ENCODE peak calls at places on chromosome 20, in eight cellular contexts. M is hepatic stellate cell, U is aorta, O is COLO829, T is astrocyte of the cerebellum, V is NCI-H526 treated with DMSO at 0.1 percent for 48 hours, L is MM.1S, C is B cell. I is an unnamed sample.

GRCh38 chr20:21235713-21236445 is 67.3 kb upstream of the XRN2 start:
- DNase-seq in U (peak; percentile 56), C (peak; percentile 65), T (peak; percentile 52), V (peak; percentile 51), L (peak; percentile 57), M (peak; percentile 34), O (peak; percentile 57), I (peak; percentile 43)

GRCh38 chr20:44056010-44056698 is 130.8 kb downstream of the JPH2 start:
- DNase-seq in L (peak; percentile 56), V (peak; percentile 6), M (peak; percentile 60), C (peak; percentile 48), T (no peak), U (peak; percentile 46), O (no peak), I (no peak)

GRCh38 chr20:36368869-36369268 is 62.7 kb downstream of the DLGAP4 start:
- DNase-seq in T (no peak), U (no peak), C (no peak), V (no peak), M (no peak), O (no peak), L (no peak), I (no peak)

GRCh38 chr20:63103402-63104311 is 96.9 kb upstream of the BHLHE23 start:
- DNase-seq in M (no peak), V (no peak), O (no peak), U (no peak), C (no peak), L (no peak), T (no peak), I (no peak)

GRCh38 chr20:62792182-62792939 is 3.9 kb upstream of the MRGBP start:
- DNase-seq in M (peak; percentile 76), V (no peak), L (no peak), C (no peak), U (no peak), T (no peak), O (no peak), I (peak; percentile 60)

GRCh38 chr20:44776977-44777376 is 31.3 kb downstream of the KCNK15 start:
- DNase-seq in U (no peak), L (peak; percentile 35), V (no peak), C (no peak), M (no peak), T (peak; percentile 5), O (no peak), I (peak; percentile 20)

GRCh38 chr20:17969884-17970409 is 1.1 kb downstream of the MGME1 start:
- DNase-seq in C (peak; percentile 80), U (peak; percentile 81), M (peak; percentile 54), V (peak; percentile 56), T (no peak), L (peak; percentile 77), O (peak; percentile 79), I (peak; percentile 55)

GRCh38 chr20:760751-761417 is 7.4 kb downstream of the SLC52A3 start:
- DNase-seq in T (no peak), U (peak; percentile 49), L (peak; percentile 51), M (no peak), V (no peak), O (no peak), C (no peak), I (no peak)

GRCh38 chr20:45330476-45330875 is 17.7 kb downstream of the SDC4 start:
- DNase-seq in C (no peak), T (no peak), L (no peak), U (no peak), M (no peak), V (no peak), O (no peak), I (no peak)

GRCh38 chr20:41249371-41249770 is 68.2 kb downstream of the ZHX3 start:
- DNase-seq in V (no peak), M (peak; percentile 72), O (peak; percentile 85), U (peak; percentile 86), L (no peak), C (no peak), T (peak; percentile 55), I (peak; percentile 78)

GRCh38 chr20:41984031-41984430 is 365.9 kb upstream of the CHD6 start:
- DNase-seq in U (no peak), O (no peak), L (peak; percentile 57), T (no peak), V (no peak), C (no peak), M (no peak), I (no peak)

GRCh38 chr20:63089051-63089907 is 82.5 kb upstream of the BHLHE23 start:
- DNase-seq in M (no peak), V (no peak), L (no peak), O (no peak), T (no peak), U (peak; percentile 43), C (no peak), I (peak; percentile 15)

GRCh38 chr20:62525014-62525413 is 49.2 kb upstream of the GATA5 start:
- DNase-seq in M (no peak), O (no peak), T (no peak), U (no peak), V (no peak), L (no peak), C (no peak), I (no peak)

GRCh38 chr20:10902174-10902573 is 228.4 kb upstream of the JAG1 start:
- DNase-seq in C (no peak), V (no peak), U (no peak), T (no peak), O (no peak), M (no peak), L (no peak), I (no peak)

GRCh38 chr20:21342656-21343345 is 39.7 kb downstream of the XRN2 start:
- DNase-seq in V (no peak), O (no peak), L (no peak), U (no peak), C (no peak), M (peak; percentile 7), T (no peak), I (no peak)

GRCh38 chr20:63969851-63970713 is at the start of gene ZNF512B:
- DNase-seq in M (peak; percentile 91), T (no peak), U (peak; percentile 78), O (peak; percentile 90), C (peak; percentile 59), V (peak; percentile 23), L (peak; percentile 57), I (no peak)